ENCODE peak calls at places on chromosomes 7 and 10, in ten cellular contexts. G is PC-3; W is uterus; N is HCT116; B is AG04450; O is cardiac muscle cell; T is effector memory CD4-positive, alpha-beta T cell; Y is SK-N-MC; A is prostate gland; U is CD8-positive, alpha-beta memory T cell. S is an unnamed sample.

GRCh38 chr7:15130666-15131541 is 228.4 kb upstream of the DGKB start:
- DNase-seq in A (no peak), B (no peak), N (no peak), T (no peak), U (no peak), O (no peak), Y (peak; percentile 2), W (no peak), G (peak; percentile 80), S (no peak)

GRCh38 chr10:122740640-122741039 is 41.0 kb upstream of the C10orf120 start:
- DNase-seq in W (no peak), A (no peak), Y (no peak), T (no peak), O (no peak), B (no peak), U (no peak), G (no peak), N (no peak), S (no peak)

GRCh38 chr7:149869867-149870266 is 3.9 kb upstream of the ATP6V0E2 start:
- DNase-seq in A (no peak), U (peak; percentile 79), T (no peak), N (no peak), W (no peak), B (no peak), G (no peak), O (no peak), Y (no peak), S (no peak)

GRCh38 chr10:71383972-71384687 is 12.6 kb upstream of the CDH23 start:
- DNase-seq in U (peak; percentile 58), G (peak; percentile 58), B (no peak), T (peak; percentile 49), A (peak; percentile 46), Y (no peak), W (peak; percentile 66), N (no peak), O (peak; percentile 78), S (peak; percentile 73)

GRCh38 chr7:37289781-37290180 is 158.9 kb downstream of the ELMO1 start:
- DNase-seq in W (no peak), G (no peak), B (no peak), Y (no peak), U (no peak), T (no peak), N (no peak), A (no peak), O (no peak), S (no peak)

GRCh38 chr7:131011976-131012375 is 278.0 kb upstream of the KLF14 start:
- DNase-seq in A (no peak), U (peak; percentile 60), Y (peak; percentile 94), G (peak; percentile 54), T (no peak), O (no peak), N (no peak), W (no peak), B (peak; percentile 68), S (no peak)

GRCh38 chr7:82957521-82957920 is 205.2 kb downstream of the PCLO start:
- DNase-seq in Y (no peak), W (no peak), U (no peak), N (no peak), A (no peak), B (no peak), T (no peak), G (no peak), O (no peak), S (no peak)

GRCh38 chr7:93175219-93175618 is 27.0 kb upstream of the SAMD9L start:
- DNase-seq in W (no peak), G (no peak), T (no peak), Y (no peak), N (no peak), O (no peak), A (no peak), B (no peak), U (no peak), S (no peak)

GRCh38 chr10:131249957-131250347 is 61.6 kb downstream of the TCERG1L start:
- DNase-seq in Y (no peak), O (peak; percentile 49), W (no peak), U (no peak), T (no peak), G (no peak), A (no peak), N (no peak), B (no peak), S (no peak)

GRCh38 chr10:131251146-131251541 is 60.4 kb downstream of the TCERG1L start:
- DNase-seq in O (no peak), Y (no peak), T (no peak), W (no peak), B (no peak), U (no peak), A (no peak), G (no peak), N (no peak), S (no peak)

GRCh38 chr10:131249238-131249956 is 62.1 kb downstream of the TCERG1L start:
- DNase-seq in A (no peak), Y (no peak), T (no peak), B (no peak), O (no peak), G (no peak), W (no peak), U (no peak), N (no peak), S (no peak)

GRCh38 chr10:131248376-131249165 is 63.0 kb downstream of the TCERG1L start:
- DNase-seq in G (no peak), U (no peak), B (no peak), W (no peak), O (no peak), A (no peak), T (no peak), N (no peak), Y (no peak), S (no peak)

DNA sequence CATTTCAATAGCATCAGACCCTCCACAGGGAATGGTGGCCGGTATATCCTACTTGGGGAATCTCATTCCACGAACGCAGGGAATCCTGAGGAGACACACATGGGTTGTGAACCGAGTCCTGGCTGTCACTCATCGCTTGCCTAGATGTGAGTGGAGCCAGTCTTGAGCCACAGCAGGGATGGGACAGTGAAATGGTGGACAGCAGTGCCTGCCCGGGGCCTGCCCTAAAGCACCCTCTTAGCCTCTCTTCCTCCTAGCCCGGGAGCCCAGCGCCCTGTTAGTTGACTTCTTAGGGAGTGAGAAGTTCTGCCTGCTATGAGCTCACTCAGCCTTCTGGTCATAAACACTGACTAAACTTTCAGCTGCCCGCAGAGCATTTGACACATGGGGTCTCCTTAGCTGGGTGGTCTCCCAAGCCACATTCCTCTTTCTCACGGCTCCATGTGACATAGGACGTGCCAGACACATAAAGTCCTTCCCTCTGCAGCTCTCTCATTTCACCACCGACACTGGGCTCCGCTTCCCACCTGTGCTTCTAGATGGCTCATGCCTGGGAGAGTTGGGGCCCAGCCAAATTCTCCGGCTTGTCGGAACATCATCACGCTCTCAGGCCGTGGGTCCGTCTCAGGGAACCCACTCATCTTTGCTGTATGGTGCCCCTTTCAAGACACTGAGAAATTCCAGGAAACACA is 60.9 kb downstream of the TCERG1L start:
- DNase-seq in N (no peak), Y (no peak), A (no peak), G (no peak), O (peak; percentile 28), U (no peak), T (no peak), W (no peak), B (no peak), S (no peak)
- H3K4me3 ChIP-seq in N (no peak overlapping the region), Y (no peak overlapping the region), A (no peak overlapping the region), G (no peak overlapping the region), O (no peak overlapping the region), U (no peak overlapping the region), T (no peak overlapping the region), W (no peak overlapping the region), B (no peak overlapping the region), S (no peak overlapping the region)

GRCh38 chr10:114473776-114474175 is 69.5 kb upstream of the AFAP1L2 start:
- DNase-seq in A (no peak), U (no peak), G (no peak), T (no peak), Y (no peak), B (no peak), W (no peak), O (no peak), N (no peak), S (no peak)

GRCh38 chr10:114472874-114473248 is 68.6 kb upstream of the AFAP1L2 start:
- DNase-seq in O (no peak), G (no peak), U (no peak), Y (no peak), N (no peak), B (no peak), T (no peak), A (no peak), W (no peak), S (no peak)

GRCh38 chr10:114471906-114472873 is 67.9 kb upstream of the AFAP1L2 start:
- DNase-seq in Y (no peak), A (peak; percentile 66), B (no peak), T (no peak), N (no peak), G (peak; percentile 59), U (no peak), O (no peak), W (no peak), S (no peak)

GRCh38 chr10:114474989-114475388 is 70.7 kb upstream of the AFAP1L2 start:
- DNase-seq in U (no peak), W (no peak), O (peak; percentile 72), Y (no peak), B (no peak), T (no peak), A (no peak), G (no peak), N (no peak), S (no peak)

DNA sequence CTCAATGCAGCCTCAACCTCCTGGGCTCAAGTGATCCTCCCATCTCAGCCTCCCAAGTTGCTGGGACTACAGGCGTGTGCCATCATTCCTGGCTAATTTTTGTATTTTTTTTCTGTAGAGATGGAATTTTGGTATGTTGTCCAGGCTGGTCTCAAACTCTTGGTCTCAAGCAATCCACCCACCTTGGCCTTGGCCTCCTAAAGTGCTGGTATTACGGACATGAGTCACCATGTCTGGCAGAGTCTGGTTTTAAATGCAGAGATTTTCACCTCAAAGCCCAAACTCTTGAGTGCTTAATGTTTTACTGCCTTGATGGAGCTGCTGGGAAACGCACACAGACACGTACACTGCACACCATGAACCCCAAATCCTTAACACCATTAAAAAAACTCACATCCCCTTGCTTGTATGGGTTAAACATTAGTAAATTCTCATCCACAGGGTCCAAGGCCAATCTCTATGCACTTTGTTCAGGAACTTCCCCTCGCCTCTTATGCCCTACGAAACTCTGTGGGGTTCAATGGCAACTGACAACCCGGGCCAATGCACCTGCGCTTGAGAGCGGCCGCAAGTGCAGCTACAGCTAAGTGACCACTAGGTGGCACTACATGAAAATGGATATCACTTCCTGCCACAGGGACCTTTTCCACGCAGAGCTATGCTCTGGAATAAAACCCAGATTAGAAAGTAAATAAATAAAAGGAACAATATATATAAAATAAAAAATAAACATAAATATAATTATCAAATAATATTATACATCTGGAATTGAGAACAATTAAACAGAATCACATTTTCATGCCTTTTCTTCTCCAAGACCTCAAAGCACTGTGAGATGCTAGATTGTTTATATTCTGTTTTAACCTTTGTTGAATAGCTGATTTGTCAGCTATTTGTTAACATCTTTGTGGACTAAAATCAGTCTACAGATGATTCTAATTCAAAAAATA is 66.9 kb upstream of the AFAP1L2 start:
- DNase-seq in B (peak; percentile 46), N (peak; percentile 62), T (peak; percentile 30), Y (no peak), G (peak; percentile 70), W (peak; percentile 70), U (peak; percentile 72), O (peak; percentile 81), A (peak; percentile 53), S (peak; percentile 60)
- H3K27ac ChIP-seq in B (no peak overlapping the region), N (no peak overlapping the region), T (no peak overlapping the region), Y (no peak overlapping the region), G (no peak overlapping the region), W (peak overlapping the region; percentile 65), U (no peak overlapping the region), O (no peak overlapping the region), A (no peak overlapping the region), S (no peak overlapping the region)

GRCh38 chr7:99197498-99197897 is 10.4 kb downstream of the KPNA7 start:
- DNase-seq in U (no peak), Y (no peak), W (no peak), T (no peak), B (no peak), O (no peak), A (no peak), N (no peak), G (no peak), S (no peak)

GRCh38 chr7:99204078-99204477 is 3.8 kb downstream of the KPNA7 start:
- DNase-seq in B (no peak), T (no peak), G (peak; percentile 29), N (no peak), U (no peak), A (no peak), O (no peak), W (no peak), Y (no peak), S (no peak)

GRCh38 chr7:99199226-99199625 is 8.7 kb downstream of the KPNA7 start:
- DNase-seq in T (no peak), W (no peak), N (no peak), G (no peak), A (no peak), Y (no peak), O (no peak), U (no peak), B (no peak), S (no peak)

GRCh38 chr7:99203092-99203491 is 4.8 kb downstream of the KPNA7 start:
- DNase-seq in B (no peak), Y (no peak), N (no peak), G (no peak), U (no peak), T (no peak), O (no peak), W (no peak), A (no peak), S (no peak)

DNA sequence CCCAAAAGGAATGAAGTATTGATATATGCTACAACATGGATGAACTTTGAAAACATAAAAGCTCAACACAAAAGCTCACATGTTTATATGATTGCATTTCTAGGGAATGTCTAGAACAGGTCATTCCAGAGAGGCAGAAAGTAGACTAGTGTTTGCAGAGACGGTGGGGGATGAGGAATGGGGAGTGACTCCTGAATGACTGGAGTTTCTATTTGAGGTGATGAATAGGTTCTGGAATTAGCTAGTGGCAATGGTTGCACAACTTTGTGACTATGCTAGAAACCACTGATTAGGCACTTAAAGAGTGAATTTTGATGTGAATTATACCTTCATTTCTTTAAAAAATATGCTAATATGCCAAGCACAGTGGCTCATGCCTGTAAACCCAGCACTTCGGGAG is 6.9 kb downstream of the KPNA7 start:
- DNase-seq in B (peak; percentile 51), G (peak; percentile 94), A (no peak), U (no peak), Y (no peak), N (no peak), T (no peak), W (no peak), O (no peak), S (no peak)
- H3K9me3 ChIP-seq in B (peaks cover 10% of the 10 kb centered on the region), G (peaks cover 26% of the 10 kb centered on the region), A (no peaks in the 10 kb centered on the region), U (peaks cover 9% of the 10 kb centered on the region), Y (no peaks in the 10 kb centered on the region), N (peaks cover 6% of the 10 kb centered on the region), T (no peaks in the 10 kb centered on the region), W (no peaks in the 10 kb centered on the region), O (no peaks in the 10 kb centered on the region), S (peaks cover 8% of the 10 kb centered on the region)

GRCh38 chr10:67262675-67263074 is 336.8 kb downstream of the LRRTM3 start:
- DNase-seq in Y (no peak), A (no peak), U (no peak), G (no peak), B (no peak), N (no peak), T (no peak), W (no peak), O (no peak), S (no peak)

GRCh38 chr10:67268146-67268545 is 342.3 kb downstream of the LRRTM3 start:
- DNase-seq in A (no peak), G (no peak), O (no peak), Y (no peak), W (no peak), T (no peak), N (no peak), U (no peak), B (no peak), S (no peak)
- H3K4me3 ChIP-seq in A (no peak overlapping the region), G (no peak overlapping the region), O (no peak overlapping the region), Y (no peak overlapping the region), W (no peak overlapping the region), T (no peak overlapping the region), N (no peak overlapping the region), U (no peak overlapping the region), B (no peak overlapping the region), S (no peak overlapping the region)

S was measured in lung.